ENCODE peak calls at places on chromosomes 1 and 21, in four cellular contexts. S is upper lobe of left lung, E is HCT116, X is gastrocnemius medialis. Z is an unnamed sample. For H3K36me3, the result is how much of the 10 kb centered on the place peaks cover.

GRCh38 chr1:12587981-12588620 is 29.9 kb downstream of the DHRS3 start:
- ATAC-seq in S (no peak), E (peak), X (no peak), Z (no peak)

GRCh38 chr1:62100442-62100841 is 94.2 kb upstream of the L1TD1 start:
- ATAC-seq in S (no peak), E (no peak), X (no peak), Z (no peak)

GRCh38 chr1:19597463-19598309 is 46.4 kb upstream of the NBL1 start:
- ATAC-seq in S (peak), E (peak), X (peak), Z (no peak)

GRCh38 chr1:55522982-55523381 is 307.8 kb upstream of the USP24 start:
- ATAC-seq in S (no peak), E (no peak), X (no peak), Z (no peak)

GRCh38 chr21:35011681-35012080 is 37.4 kb downstream of the RUNX1 start:
- ATAC-seq in S (no peak), E (no peak), X (no peak), Z (no peak)

GRCh38 chr1:227729881-227730629 is 5.0 kb downstream of the JMJD4 start:
- ATAC-seq in S (peak), E (peak), X (no peak), Z (no peak)

GRCh38 chr1:184033136-184033469 is 4.4 kb downstream of the COLGALT2 start:
- ATAC-seq in S (no peak), E (no peak), X (no peak), Z (no peak)

GRCh38 chr1:25550683-25551310 is 7.4 kb downstream of the LDLRAP1 start:
- ATAC-seq in S (no peak), E (no peak), X (no peak), Z (no peak)

GRCh38 chr1:42660907-42661500 is 2.8 kb downstream of the PPIH start:
- ATAC-seq in S (no peak), E (no peak), X (no peak), Z (no peak)

GRCh38 chr1:70978623-70979022 is 69.0 kb downstream of the PTGER3 start:
- ATAC-seq in S (peak), E (no peak), X (no peak), Z (no peak)

GRCh38 chr1:36187800-36188593 is 32.0 kb downstream of the MAP7D1 start:
- ATAC-seq in S (peak), E (peak), X (peak), Z (peak)

GRCh38 chr1:166017395-166017794 is 149.4 kb downstream of the FAM78B start:
- ATAC-seq in S (no peak), E (peak), X (no peak), Z (no peak)

GRCh38 chr1:227734858-227735780 is at the start of the genes JMJD4 and SNAP47:
- ATAC-seq in S (peak), E (peak), X (peak), Z (peak)

GRCh38 chr1:150165622-150166612 is 16.2 kb downstream of the PLEKHO1 start:
- ATAC-seq in S (no peak), E (peak), X (no peak), Z (no peak)

GRCh38 chr21:46080171-46081021 is 17.5 kb upstream of the COL6A2 start:
- ATAC-seq in S (no peak), E (no peak), X (no peak), Z (peak)

GRCh38 chr21:15050588-15051377 is 14.0 kb downstream of the NRIP1 start:
- ATAC-seq in S (no peak), E (no peak), X (no peak), Z (no peak)

GRCh38 chr1:223479261-223479660 is 86.0 kb downstream of the CCDC185 start:
- ATAC-seq in S (no peak), E (no peak), X (no peak), Z (no peak)

GRCh38 chr1:163836446-163836845 is 514.7 kb downstream of the NUF2 start:
- ATAC-seq in S (no peak), E (no peak), X (no peak), Z (no peak)

GRCh38 chr1:235079443-235079967 is 49.1 kb downstream of the TOMM20 start:
- ATAC-seq in S (no peak), E (peak), X (peak), Z (no peak)

GRCh38 chr1:69911301-69911801 is 294.0 kb downstream of the LRRC40 start:
- ATAC-seq in S (peak), E (no peak), X (no peak), Z (peak)

GRCh38 chr1:209937996-209938959 is at the start of gene SYT14:
- ATAC-seq in S (peak), E (no peak), X (no peak), Z (no peak)

GRCh38 chr1:168892945-168893344 is 163.9 kb upstream of the DPT start:
- ATAC-seq in S (peak), E (no peak), X (peak), Z (peak)

GRCh38 chr1:222892137-222892763 is 77.4 kb downstream of the DISP1 start:
- ATAC-seq in S (no peak), E (no peak), X (peak), Z (no peak)

GRCh38 chr1:8739377-8739776 is 78.1 kb downstream of the RERE start:
- ATAC-seq in S (no peak), E (no peak), X (no peak), Z (no peak)

GRCh38 chr1:158283965-158284364 is 5.8 kb upstream of the CD1C start:
- ATAC-seq in S (peak), E (no peak), X (no peak), Z (no peak)

GRCh38 chr1:211697356-211697755 is 21.9 kb upstream of the NEK2 start:
- ATAC-seq in S (no peak), E (no peak), X (no peak), Z (no peak)

GRCh38 chr1:52751589-52752306 is 25.5 kb downstream of the ZYG11B start:
- ATAC-seq in S (no peak), E (no peak), X (no peak), Z (no peak)

GRCh38 chr1:16131636-16132324 is 24.1 kb downstream of the EPHA2 start:
- ATAC-seq in S (no peak), E (no peak), X (no peak), Z (no peak)

GRCh38 chr1:1985375-1986050 is 18.1 kb downstream of the CFAP74 start:
- ATAC-seq in S (no peak), E (no peak), X (no peak), Z (no peak)

GRCh38 chr1:66323958-66324357 is 210.0 kb upstream of the SGIP1 start:
- ATAC-seq in S (no peak), E (peak), X (no peak), Z (no peak)

GRCh38 chr1:81446006-81446669 is 354.6 kb upstream of the ADGRL2 start:
- ATAC-seq in S (no peak), E (no peak), X (no peak), Z (no peak)

GRCh38 chr1:116242741-116243140 is 130.3 kb upstream of the ATP1A1 start:
- ATAC-seq in S (peak), E (no peak), X (no peak), Z (no peak)

GRCh38 chr1:245986404-245987221 is 520.5 kb downstream of the SMYD3 start:
- ATAC-seq in S (peak), E (peak), X (no peak), Z (no peak)

GRCh38 chr1:82517586-82517985 is 716.9 kb downstream of the ADGRL2 start:
- ATAC-seq in S (peak), E (no peak), X (no peak), Z (peak)

GRCh38 chr1:58047265-58047858 is 499.2 kb downstream of the OMA1 start:
- ATAC-seq in S (peak), E (peak), X (no peak), Z (no peak)

DNA sequence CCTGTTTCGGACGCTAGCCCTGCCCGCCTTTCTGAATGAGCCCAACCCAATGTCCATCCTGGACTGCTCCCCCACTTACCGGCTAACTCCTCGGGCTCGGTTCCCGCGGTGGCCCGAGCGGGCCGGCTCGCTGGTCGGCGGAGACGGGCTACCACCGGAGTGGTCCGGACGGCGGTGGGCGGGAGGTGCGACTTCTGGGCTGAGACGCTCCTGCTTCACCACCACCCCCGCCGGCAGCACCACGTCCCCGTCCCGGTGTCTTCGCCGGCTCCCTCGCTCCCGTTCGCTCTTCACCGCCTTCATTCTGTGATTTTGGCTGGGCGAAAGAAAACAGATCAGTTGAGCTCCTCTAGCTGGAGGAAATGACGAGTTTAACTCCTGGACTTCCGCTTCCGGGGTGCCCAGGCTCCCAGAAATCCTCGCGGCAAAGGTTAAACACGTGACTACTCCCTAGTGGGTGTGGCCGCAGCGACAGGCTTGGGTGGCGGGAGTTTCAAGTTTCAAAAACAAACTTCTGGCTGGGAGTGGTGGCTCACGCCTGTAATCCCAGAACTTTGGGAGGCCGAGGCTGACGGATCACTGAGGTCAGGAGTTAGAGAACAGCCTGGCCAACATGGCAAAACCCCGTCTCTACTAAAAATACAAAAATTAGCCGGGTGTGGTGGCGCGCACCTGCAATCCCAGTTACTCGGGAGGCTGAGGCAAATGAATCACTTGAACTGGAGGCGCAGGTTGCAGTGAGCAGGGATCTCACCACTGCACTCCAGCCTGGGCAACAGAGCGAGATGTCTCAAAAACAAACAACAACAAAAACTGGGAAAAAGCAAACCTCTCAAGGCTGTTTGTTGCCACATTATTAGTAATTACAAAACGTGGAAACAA is at the start of gene SNIP1:
- ATAC-seq in S (peak), E (peak), X (peak), Z (peak)
- TF ChIP-seq POLR2A in S (peak), E (peak), X (peak), Z (peak)

DNA sequence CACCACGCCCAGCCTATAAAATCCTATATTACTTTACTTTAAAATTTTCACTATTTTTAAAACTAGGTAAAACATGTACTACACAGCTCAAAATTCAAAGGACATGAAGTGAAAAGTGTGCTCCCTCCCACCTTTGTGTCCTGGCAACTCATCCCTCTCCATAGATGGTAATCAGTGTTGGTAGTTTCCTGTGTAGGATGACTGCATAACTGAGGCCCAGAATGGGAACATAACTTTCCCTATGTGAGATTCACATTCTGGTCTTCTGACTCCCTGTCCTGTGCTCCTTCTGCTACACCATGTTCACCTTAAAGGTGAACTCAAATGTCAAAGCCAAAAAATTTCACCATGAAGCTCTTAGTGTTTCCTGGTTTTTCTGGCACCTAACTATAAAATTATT is 39.3 kb downstream of the XKR8 start:
- ATAC-seq in S (no peak), E (no peak), X (no peak), Z (no peak)
- H3K36me3 ChIP-seq in S (half or more), E (under half), X (under half), Z (under half)

DNA sequence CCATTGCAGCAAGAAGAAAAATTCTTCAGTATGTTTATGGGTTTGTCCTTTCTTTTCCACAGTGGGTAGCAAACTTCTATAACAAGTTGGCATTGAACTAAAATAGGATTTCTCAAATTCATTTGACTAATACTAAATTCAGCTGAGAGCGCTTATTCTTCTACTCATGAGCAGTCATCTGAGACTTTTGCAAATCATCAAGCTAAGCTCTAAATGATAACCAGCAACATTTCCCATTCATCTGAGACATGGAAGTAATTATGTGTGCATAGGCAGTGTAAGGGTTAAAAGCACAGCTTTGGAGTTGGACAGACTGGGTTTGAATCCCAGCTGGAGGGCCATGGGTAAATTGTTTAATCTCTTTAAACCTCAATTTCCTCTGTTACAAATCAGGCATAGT is 18.3 kb upstream of the CNR2 start:
- ATAC-seq in S (no peak), E (no peak), X (no peak), Z (no peak)
- H3K27ac ChIP-seq in S (no peak), E (no peak), X (no peak), Z (peak)

DNA sequence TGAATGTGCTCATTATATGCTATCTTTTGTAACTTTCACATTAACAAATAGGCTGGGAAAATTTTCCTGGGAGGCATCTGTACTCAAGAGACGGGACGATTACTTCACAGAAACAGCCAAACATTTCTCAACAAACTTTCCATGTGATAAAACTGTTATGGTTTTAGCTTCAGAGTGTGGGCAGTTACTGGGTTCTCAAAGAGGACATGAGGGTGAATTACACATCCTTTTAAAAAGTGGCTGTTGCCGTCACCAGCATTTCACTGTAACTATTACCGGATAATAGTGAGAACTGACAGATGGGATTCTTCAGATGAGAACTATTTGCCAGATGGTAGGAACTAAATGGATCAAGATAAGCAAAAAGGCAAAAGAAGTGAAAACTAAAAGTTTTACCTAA is 109.1 kb downstream of the APP start:
- ATAC-seq in S (peak), E (no peak), X (peak), Z (peak)
- TF ChIP-seq POLR2A in S (no peak), E (no peak), X (no peak), Z (no peak)

GRCh38 chr1:201793306-201793925 is 35.5 kb upstream of the IPO9 start:
- ATAC-seq in S (no peak), E (peak), X (no peak), Z (no peak)
- H3K36me3 ChIP-seq in S (under half), E (under half), X (under half), Z (under half)

GRCh38 chr1:59276317-59276914 is 20.5 kb upstream of the FGGY start:
- ATAC-seq in S (no peak), E (no peak), X (no peak), Z (no peak)
- H3K27ac ChIP-seq in S (no peak), E (no peak), X (no peak), Z (no peak)

GRCh38 chr1:187848321-187848720 is 1019.6 kb downstream of the PLA2G4A start:
- ATAC-seq in S (no peak), E (no peak), X (no peak), Z (no peak)

GRCh38 chr1:187842406-187843165 is 1013.8 kb downstream of the PLA2G4A start:
- ATAC-seq in S (no peak), E (no peak), X (no peak), Z (no peak)

GRCh38 chr1:187853505-187853904 is 1024.8 kb downstream of the PLA2G4A start:
- ATAC-seq in S (no peak), E (no peak), X (no peak), Z (no peak)

GRCh38 chr1:187844313-187844712 is 1015.6 kb downstream of the PLA2G4A start:
- ATAC-seq in S (no peak), E (no peak), X (no peak), Z (no peak)

GRCh38 chr1:187847531-187847930 is 1018.8 kb downstream of the PLA2G4A start:
- ATAC-seq in S (no peak), E (no peak), X (no peak), Z (no peak)
- TF ChIP-seq POLR2A in S (no peak), E (no peak), X (no peak), Z (no peak)